ENCODE peak calls at places on chromosome 16, in nine cellular contexts. M, P, Z, Q, X, D, N, K and H are unnamed samples.

GRCh38 chr16:27430512-27430911 is 28.5 kb downstream of the IL21R start:
- DNase-seq in M (no peak), P (peak; percentile 26), Z (no peak), Q (no peak), X (no peak), D (no peak), N (no peak), K (no peak), H (no peak)

GRCh38 chr16:85652431-85653221 is 36.1 kb downstream of the GINS2 start:
- DNase-seq in M (peak; percentile 25), P (no peak), Z (peak; percentile 83), Q (peak; percentile 84), X (no peak), D (peak; percentile 63), N (peak; percentile 61), K (peak; percentile 89), H (peak; percentile 69)

GRCh38 chr16:31700530-31701388 is 172.8 kb upstream of the ZNF267 start:
- DNase-seq in M (no peak), P (peak; percentile 93), Z (peak; percentile 77), Q (peak; percentile 39), X (peak; percentile 75), D (peak; percentile 92), N (peak; percentile 93), K (peak; percentile 86), H (peak; percentile 82)

GRCh38 chr16:84087461-84088151 is 29.1 kb downstream of the MBTPS1 start:
- DNase-seq in M (no peak), P (no peak), Z (no peak), Q (no peak), X (no peak), D (no peak), N (no peak), K (no peak), H (no peak)

GRCh38 chr16:83968483-83968865 is 430 bp downstream of the NECAB2 start:
- DNase-seq in M (no peak), P (no peak), Z (peak; percentile 86), Q (no peak), X (no peak), D (no peak), N (no peak), K (peak; percentile 84), H (no peak)

GRCh38 chr16:79653337-79654000 is 52.9 kb upstream of the MAF start:
- DNase-seq in M (no peak), P (no peak), Z (peak; percentile 61), Q (no peak), X (no peak), D (no peak), N (no peak), K (no peak), H (peak; percentile 27)

GRCh38 chr16:89909777-89910716 is 8.6 kb upstream of the MC1R start:
- DNase-seq in M (peak; percentile 80), P (peak; percentile 93), Z (peak; percentile 92), Q (peak; percentile 80), X (peak; percentile 69), D (peak; percentile 77), N (peak; percentile 79), K (peak; percentile 93), H (peak; percentile 72)

GRCh38 chr16:35188288-35189155 is 1729.1 kb downstream of the TP53TG3F start:
- DNase-seq in M (no peak), P (no peak), Z (peak; percentile 63), Q (peak; percentile 7), X (no peak), D (no peak), N (no peak), K (peak; percentile 60), H (no peak)

GRCh38 chr16:63527404-63527803 is 1491.2 kb upstream of the CDH8 start:
- DNase-seq in M (no peak), P (no peak), Z (no peak), Q (no peak), X (no peak), D (no peak), N (no peak), K (no peak), H (no peak)

GRCh38 chr16:85620403-85620802 is 7.3 kb downstream of the GSE1 start:
- DNase-seq in M (no peak), P (no peak), Z (no peak), Q (peak; percentile 76), X (no peak), D (peak; percentile 64), N (no peak), K (peak; percentile 62), H (no peak)

GRCh38 chr16:4694664-4695451 is 1.5 kb downstream of the NUDT16L1 start:
- DNase-seq in M (no peak), P (no peak), Z (peak; percentile 58), Q (no peak), X (no peak), D (no peak), N (no peak), K (no peak), H (peak; percentile 39)

GRCh38 chr16:50933257-50933656 is 191.4 kb downstream of the CYLD start:
- DNase-seq in M (no peak), P (no peak), Z (no peak), Q (no peak), X (no peak), D (no peak), N (no peak), K (no peak), H (no peak)

GRCh38 chr16:54693864-54694263 is 236.8 kb upstream of the IRX5 start:
- DNase-seq in M (no peak), P (no peak), Z (no peak), Q (no peak), X (no peak), D (no peak), N (no peak), K (no peak), H (no peak)

GRCh38 chr16:84072014-84072413 is 29.4 kb upstream of the SLC38A8 start:
- DNase-seq in M (no peak), P (no peak), Z (no peak), Q (no peak), X (no peak), D (no peak), N (no peak), K (no peak), H (no peak)

GRCh38 chr16:10862432-10862831 is 14.6 kb upstream of the CIITA start:
- DNase-seq in M (no peak), P (no peak), Z (no peak), Q (no peak), X (no peak), D (peak; percentile 90), N (no peak), K (no peak), H (no peak)
- TF ChIP-seq EP300 in M (no peak), P (no peak), Z (peak; percentile 69), Q (no peak), X (no peak), D (no peak), N (no peak), K (no peak), H (no peak)

GRCh38 chr16:88651989-88652762 is 1.3 kb upstream of the CYBA start:
- DNase-seq in M (no peak), P (no peak), Z (no peak), Q (no peak), X (no peak), D (no peak), N (no peak), K (peak; percentile 79), H (no peak)

GRCh38 chr16:88653606-88654362 is 2.9 kb upstream of the CYBA start:
- DNase-seq in M (no peak), P (no peak), Z (no peak), Q (no peak), X (no peak), D (no peak), N (no peak), K (peak; percentile 63), H (no peak)

GRCh38 chr16:88653101-88653500 is 2.2 kb upstream of the CYBA start:
- DNase-seq in M (no peak), P (no peak), Z (no peak), Q (no peak), X (no peak), D (no peak), N (no peak), K (peak; percentile 71), H (no peak)

GRCh38 chr16:88651276-88651988 is 579 bp upstream of the CYBA start:
- DNase-seq in M (no peak), P (no peak), Z (peak; percentile 65), Q (peak; percentile 88), X (no peak), D (peak; percentile 63), N (peak; percentile 81), K (peak; percentile 87), H (no peak)

GRCh38 chr16:88652763-88653065 is 1.9 kb upstream of the CYBA start:
- DNase-seq in M (no peak), P (no peak), Z (no peak), Q (no peak), X (no peak), D (no peak), N (no peak), K (peak; percentile 73), H (no peak)
- TF ChIP-seq CTCF in M (no peak), P (no peak), Z (no peak), Q (no peak), X (no peak), D (no peak), N (no peak), K (no peak), H (no peak)

GRCh38 chr16:8753411-8754054 is 43.9 kb downstream of the TMEM186 start:
- DNase-seq in M (no peak), P (no peak), Z (no peak), Q (no peak), X (no peak), D (peak; percentile 38), N (no peak), K (no peak), H (peak; percentile 11)
- TF ChIP-seq EP300 in M (no peak), P (no peak), Z (no peak), Q (no peak), X (no peak), D (no peak), N (no peak), K (no peak), H (no peak)

GRCh38 chr16:3118204-3118790 is 5.9 kb downstream of the ZNF205 start:
- DNase-seq in M (no peak), P (no peak), Z (no peak), Q (no peak), X (no peak), D (no peak), N (no peak), K (no peak), H (no peak)

GRCh38 chr16:3112881-3113574 is 642 bp downstream of the ZNF205 start:
- DNase-seq in M (no peak), P (no peak), Z (peak; percentile 29), Q (no peak), X (no peak), D (no peak), N (no peak), K (no peak), H (peak; percentile 58)

GRCh38 chr16:3113765-3114479 is 1.5 kb downstream of the ZNF205 start:
- DNase-seq in M (no peak), P (no peak), Z (peak; percentile 62), Q (peak; percentile 57), X (no peak), D (no peak), N (no peak), K (no peak), H (no peak)

GRCh38 chr16:3115011-3115410 is 2.6 kb downstream of the ZNF205 start:
- DNase-seq in M (no peak), P (no peak), Z (no peak), Q (no peak), X (no peak), D (no peak), N (no peak), K (peak; percentile 56), H (no peak)

DNA sequence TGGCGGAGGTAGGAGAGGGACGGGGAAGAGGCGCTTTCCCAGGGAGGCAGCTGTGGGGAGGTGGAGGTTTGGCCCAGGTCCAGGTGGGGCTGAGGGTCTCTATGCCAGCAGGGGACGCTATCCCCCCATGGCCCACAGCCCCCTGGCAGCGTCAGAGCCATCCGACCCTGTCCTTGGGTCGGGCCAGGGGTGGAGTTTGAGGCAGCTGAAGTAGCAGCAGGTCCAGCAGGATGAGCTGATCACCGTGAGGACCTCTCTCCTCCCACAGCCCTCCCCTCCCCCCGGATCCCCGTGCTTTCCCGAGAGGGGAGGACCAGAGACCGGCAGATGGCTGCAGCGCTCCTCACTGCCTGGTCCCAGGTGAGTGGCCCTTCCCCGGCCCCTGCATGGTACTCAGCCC is 3.2 kb downstream of the ZNF205 start:
- DNase-seq in M (no peak), P (no peak), Z (peak; percentile 34), Q (no peak), X (no peak), D (no peak), N (no peak), K (peak; percentile 51), H (no peak)
- TF ChIP-seq CTCF in M (no peak), P (peak; percentile 58), Z (no peak), Q (peak; percentile 39), X (no peak), D (no peak), N (no peak), K (no peak), H (no peak)